ENCODE peak calls at places on chromosomes 4 and X, in five cellular contexts. T is HT-29, R is GM18507, N is IMR-90, M is ELR. E is an unnamed sample.

GRCh38 chr4:172042714-172043114 is 229.5 kb downstream of the GALNTL6 start:
- DNase-seq in M (peak), R (no peak), T (peak), N (no peak), E (peak)

GRCh38 chr4:86653237-86653865 is 59.2 kb downstream of the PTPN13 start:
- DNase-seq in M (peak), R (no peak), T (peak), N (no peak), E (peak)

GRCh38 chr4:5921578-5921977 is 28.7 kb upstream of the CRMP1 start:
- DNase-seq in T (no peak), R (no peak), M (no peak), N (no peak), E (no peak)

GRCh38 chrX:10932842-10933440 is 178.2 kb upstream of the HCCS start:
- DNase-seq in M (peak), R (no peak), N (peak), T (no peak), E (no peak)

GRCh38 chrX:67613366-67613765 is 69.5 kb downstream of the AR start:
- DNase-seq in R (no peak), N (peak), M (peak), T (no peak), E (no peak)

GRCh38 chr4:148444296-148445070 is 2.3 kb upstream of the NR3C2 start:
- DNase-seq in T (no peak), N (no peak), R (no peak), M (peak), E (peak)

GRCh38 chr4:39802005-39802404 is 104.1 kb downstream of the UBE2K start:
- DNase-seq in R (no peak), T (no peak), N (no peak), M (no peak), E (no peak)

GRCh38 chr4:185134176-185134869 is 8.7 kb upstream of the SLC25A4 start:
- DNase-seq in T (peak), N (peak), M (peak), R (no peak), E (peak)

GRCh38 chr4:78753091-78753490 is 23.1 kb upstream of the BMP2K start:
- DNase-seq in N (no peak), R (no peak), M (no peak), T (no peak), E (no peak)

GRCh38 chrX:101999644-102000539 is 68.1 kb upstream of the ZMAT1 start:
- DNase-seq in R (no peak), T (no peak), M (no peak), N (no peak), E (no peak)

GRCh38 chr4:144371479-144371878 is 231.0 kb upstream of the GYPA start:
- DNase-seq in T (no peak), N (no peak), M (no peak), R (no peak), E (no peak)

GRCh38 chr4:94588900-94589693 is 137.4 kb downstream of the PDLIM5 start:
- DNase-seq in T (no peak), M (no peak), R (no peak), N (no peak), E (no peak)

GRCh38 chr4:173014836-173015235 is 153.8 kb upstream of the GALNT7 start:
- DNase-seq in R (no peak), T (no peak), M (no peak), N (no peak), E (no peak)

GRCh38 chr4:73603307-73603710 is 16.9 kb downstream of the RASSF6 start:
- DNase-seq in M (peak), R (peak), T (peak), N (peak), E (peak)

GRCh38 chrX:119228506-119229290 is 7.4 kb upstream of the PGRMC1 start:
- DNase-seq in N (peak), T (no peak), M (peak), R (no peak), E (no peak)

GRCh38 chrX:110665636-110666035 is 130.0 kb downstream of the CHRDL1 start:
- DNase-seq in T (peak), N (peak), R (no peak), M (peak), E (peak)

GRCh38 chr4:180587379-180587778 is 1655.8 kb upstream of the TENM3 start:
- DNase-seq in N (no peak), T (peak), R (no peak), M (no peak), E (no peak)

GRCh38 chr4:174141876-174142275 is 141.6 kb downstream of the FBXO8 start:
- DNase-seq in T (no peak), R (no peak), M (no peak), N (no peak), E (no peak)

GRCh38 chrX:134294548-134294947 is 57.6 kb downstream of the CCDC160 start:
- DNase-seq in M (peak), R (no peak), T (peak), N (peak), E (no peak)

GRCh38 chr4:100581337-100581736 is 63.5 kb upstream of the EMCN start:
- DNase-seq in N (no peak), R (no peak), T (no peak), M (no peak), E (no peak)

GRCh38 chrX:39616098-39616729 is 481.5 kb downstream of the BCOR start:
- DNase-seq in T (no peak), R (no peak), N (no peak), M (no peak), E (no peak)

GRCh38 chr4:84239278-84239845 is 259.7 kb downstream of the NKX6-1 start:
- DNase-seq in M (no peak), N (no peak), R (no peak), T (no peak), E (no peak)

GRCh38 chr4:48360285-48360965 is 19.1 kb downstream of the SLAIN2 start:
- DNase-seq in N (peak), T (no peak), M (peak), R (no peak), E (no peak)

GRCh38 chr4:170089274-170089742 is 448 bp downstream of the AADAT start:
- DNase-seq in N (peak), M (peak), R (no peak), T (peak), E (peak)

GRCh38 chrX:25020391-25021131 is 4.8 kb upstream of the ARX start:
- DNase-seq in N (no peak), M (no peak), R (no peak), T (no peak), E (no peak)

GRCh38 chrX:8721536-8721935 is 10.4 kb downstream of the ANOS1 start:
- DNase-seq in T (no peak), M (no peak), R (no peak), N (no peak), E (no peak)

GRCh38 chrX:41889317-41890025 is 33.9 kb downstream of the CASK start:
- DNase-seq in N (peak), M (peak), R (no peak), T (peak), E (peak)

GRCh38 chr4:150997141-150997540 is 17.9 kb downstream of the LRBA start:
- DNase-seq in M (peak), N (no peak), R (no peak), T (no peak), E (no peak)

GRCh38 chrX:30706216-30706775 is 53.1 kb downstream of the GK start:
- DNase-seq in N (no peak), M (no peak), R (no peak), T (no peak), E (peak)

E was measured in small intestine.